ENCODE peak calls at places on chromosome 16, in four cellular contexts. S, W, L and G are unnamed samples.

GRCh38 chr16:3388325-3388724 is 12.5 kb downstream of the ZSCAN32 start:
- DNase-seq in S (no peak), L (no peak), W (no peak), G (no peak)

GRCh38 chr16:31371619-31372484 is 16.9 kb downstream of the ITGAX start:
- DNase-seq in W (no peak), L (no peak), S (no peak), G (no peak)

GRCh38 chr16:29820271-29820701 is at the start of gene MVP:
- DNase-seq in W (no peak), S (peak), L (peak), G (peak)

GRCh38 chr16:57029161-57030160 is 40.1 kb downstream of the NLRC5 start:
- DNase-seq in S (peak), L (no peak), W (no peak), G (no peak)

GRCh38 chr16:883781-884180 is 83.2 kb upstream of the GNG13 start:
- DNase-seq in W (no peak), L (no peak), S (no peak), G (no peak)

GRCh38 chr16:56277040-56277439 is 85.8 kb downstream of the GNAO1 start:
- DNase-seq in W (no peak), S (no peak), L (no peak), G (no peak)

GRCh38 chr16:65745-66144 is 6.7 kb downstream of the RHBDF1 start:
- DNase-seq in S (peak), L (peak), W (peak), G (peak)

GRCh38 chr16:54446639-54447038 is 160.1 kb upstream of the IRX3 start:
- DNase-seq in S (peak), L (no peak), W (no peak), G (no peak)

GRCh38 chr16:24075929-24076716 is 180.0 kb upstream of the CACNG3 start:
- DNase-seq in W (no peak), S (peak), L (no peak), G (peak)

GRCh38 chr16:23509763-23510153 is 536 bp downstream of the GGA2 start:
- DNase-seq in L (no peak), W (no peak), S (peak), G (peak)

GRCh38 chr16:20944861-20945390 is 44.4 kb downstream of the LYRM1 start:
- DNase-seq in S (no peak), W (no peak), L (no peak), G (no peak)

GRCh38 chr16:31262084-31262483 is 2.3 kb downstream of the ITGAM start:
- DNase-seq in W (no peak), S (no peak), L (no peak), G (no peak)

GRCh38 chr16:49484454-49484853 is 110.8 kb downstream of the C16orf78 start:
- DNase-seq in W (peak), S (peak), L (peak), G (no peak)

GRCh38 chr16:86865866-86866675 is 287.7 kb downstream of the FOXL1 start:
- DNase-seq in W (no peak), S (peak), L (no peak), G (peak)

GRCh38 chr16:60031751-60032150 is 1297.6 kb upstream of the GOT2 start:
- DNase-seq in S (no peak), L (no peak), W (no peak), G (no peak)

GRCh38 chr16:46772463-46772862 is 24.3 kb upstream of the MYLK3 start:
- DNase-seq in L (no peak), S (no peak), W (no peak), G (no peak)
- TF ChIP-seq CTCF in L (no peak), S (no peak), W (no peak), G (no peak)

DNA sequence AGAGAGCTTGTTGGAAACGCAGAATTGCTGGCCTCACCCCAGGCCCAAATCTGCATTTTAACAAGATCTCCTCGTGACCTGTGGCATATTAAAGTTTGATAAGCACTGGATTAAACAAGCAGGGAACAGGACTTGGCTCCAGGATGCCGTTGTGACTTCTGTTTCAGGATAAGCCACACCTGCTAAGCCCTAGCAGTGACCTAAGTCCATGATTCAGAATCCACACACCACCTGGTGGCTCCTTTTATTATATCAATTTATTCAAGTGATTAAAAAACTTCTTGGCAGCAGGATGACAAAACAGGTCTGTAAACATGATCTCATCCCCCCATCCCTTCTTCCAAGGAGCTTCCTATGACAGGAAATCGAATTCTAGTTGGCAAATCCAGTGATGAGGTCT is 9.1 kb downstream of the NAGPA start:
- DNase-seq in S (peak), W (no peak), L (no peak), G (peak)
- TF ChIP-seq CTCF in S (peak), W (no peak), L (peak), G (peak)

GRCh38 chr16:72928089-72928981 is 119.6 kb downstream of the ZFHX3 start:
- DNase-seq in L (no peak), S (peak), W (no peak), G (peak)
- TF ChIP-seq CTCF in L (no peak), S (no peak), W (no peak), G (no peak)

GRCh38 chr16:10642964-10643363 is 51.8 kb downstream of the TEKT5 start:
- DNase-seq in S (no peak), W (no peak), L (no peak), G (no peak)
- TF ChIP-seq CTCF in S (no peak), W (no peak), L (no peak), G (no peak)

DNA sequence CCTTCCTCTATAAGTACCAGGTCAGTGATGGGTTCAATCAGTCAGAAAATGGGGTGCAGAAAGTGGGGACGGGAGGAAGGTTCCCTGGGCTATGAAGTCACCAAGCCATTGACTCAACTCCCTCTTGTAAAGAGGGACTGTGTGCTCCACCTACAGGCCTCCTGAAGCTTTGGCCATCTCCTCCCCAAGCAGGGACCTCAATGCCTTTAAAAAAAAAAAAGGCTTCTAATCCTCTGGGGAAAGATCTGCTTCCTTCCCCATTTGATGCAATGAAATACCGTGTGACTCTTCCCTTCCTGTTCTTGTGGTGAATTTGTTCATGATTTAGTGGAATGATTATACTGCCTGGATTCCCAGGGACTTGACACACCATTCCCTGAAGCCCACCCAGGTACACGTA is 30.8 kb downstream of the VWA3A start:
- DNase-seq in S (no peak), L (no peak), W (no peak), G (no peak)
- TF ChIP-seq CTCF in S (no peak), L (no peak), W (no peak), G (no peak)